ENCODE peak calls at places on chromosomes 7 and 10, in six cellular contexts. V is heart left ventricle; I is GM23248; Z is breast epithelium; X is left ventricle myocardium inferior; F is CD8-positive, alpha-beta memory T cell. Q is an unnamed sample. For H3K4me1, the result is how much of the 10 kb centered on the place peaks cover.

GRCh38 chr7:4726051-4726450 is 44.0 kb downstream of the FOXK1 start:
- DNase-seq in V (no peak), I (peak), Z (no peak), X (no peak), F (no peak), Q (no peak)

GRCh38 chr7:47310020-47310419 is 271.9 kb downstream of the TNS3 start:
- DNase-seq in V (no peak), I (no peak), Z (peak), X (no peak), F (no peak), Q (no peak)

GRCh38 chr7:40721344-40721949 is 586.6 kb downstream of the SUGCT start:
- DNase-seq in V (no peak), I (no peak), Z (no peak), X (no peak), F (no peak), Q (no peak)

GRCh38 chr7:4842302-4843064 is 19.3 kb downstream of the PAPOLB start:
- DNase-seq in V (no peak), I (peak), Z (no peak), X (no peak), F (no peak), Q (no peak)

GRCh38 chr7:23347682-23348180 is 48.6 kb downstream of the MALSU1 start:
- DNase-seq in V (no peak), I (peak), Z (no peak), X (no peak), F (no peak), Q (peak)

GRCh38 chr10:6128591-6129383 is 40.0 kb downstream of the RBM17 start:
- DNase-seq in V (no peak), I (peak), Z (no peak), X (no peak), F (no peak), Q (peak)

GRCh38 chr7:7271094-7271874 is 88.9 kb downstream of the C1GALT1 start:
- DNase-seq in V (no peak), I (no peak), Z (no peak), X (no peak), F (no peak), Q (no peak)

GRCh38 chr7:108455524-108455832 is 758 bp downstream of the NRCAM start:
- DNase-seq in V (peak), I (no peak), Z (no peak), X (no peak), F (no peak), Q (no peak)

GRCh38 chr7:110043514-110043913 is 1047.4 kb upstream of the LRRN3 start:
- DNase-seq in V (no peak), I (no peak), Z (no peak), X (no peak), F (no peak), Q (peak)

GRCh38 chr10:4541292-4541691 is 284.7 kb upstream of the AKR1E2 start:
- DNase-seq in V (no peak), I (peak), Z (peak), X (no peak), F (no peak), Q (peak)

GRCh38 chr7:45147858-45148652 is 9.5 kb upstream of the RAMP3 start:
- DNase-seq in V (no peak), I (no peak), Z (no peak), X (no peak), F (no peak), Q (no peak)

GRCh38 chr7:43758861-43759683 is 592 bp downstream of the BLVRA start:
- DNase-seq in V (peak), I (peak), Z (peak), X (no peak), F (peak), Q (peak)

GRCh38 chr7:220151-220841 is 27.9 kb downstream of the FAM20C start:
- DNase-seq in V (no peak), I (peak), Z (no peak), X (no peak), F (no peak), Q (no peak)
- H3K27ac ChIP-seq in V (no peak), I (no peak), Z (peak), X (peak), F (no peak), Q (no peak)

GRCh38 chr7:84207620-84208019 is 13.0 kb upstream of the SEMA3A start:
- DNase-seq in V (no peak), I (no peak), Z (no peak), X (no peak), F (no peak), Q (no peak)

GRCh38 chr7:84207025-84207424 is 12.4 kb upstream of the SEMA3A start:
- DNase-seq in V (no peak), I (no peak), Z (no peak), X (no peak), F (no peak), Q (no peak)

GRCh38 chr7:84210301-84210700 is 15.7 kb upstream of the SEMA3A start:
- DNase-seq in V (no peak), I (no peak), Z (no peak), X (no peak), F (no peak), Q (no peak)

GRCh38 chr7:84204655-84205054 is 10.1 kb upstream of the SEMA3A start:
- DNase-seq in V (no peak), I (peak), Z (no peak), X (no peak), F (no peak), Q (peak)

GRCh38 chr7:84209006-84209405 is 14.4 kb upstream of the SEMA3A start:
- DNase-seq in V (no peak), I (no peak), Z (no peak), X (no peak), F (no peak), Q (no peak)
- H3K4me1 ChIP-seq in V (under half), I (under half), Z (under half), X (under half), F (under half), Q (under half)

GRCh38 chr10:82148764-82149163 is 273.8 kb downstream of the NRG3 start:
- DNase-seq in V (no peak), I (no peak), Z (no peak), X (no peak), F (no peak), Q (no peak)
- H3K27ac ChIP-seq in V (no peak), I (no peak), Z (no peak), X (no peak), F (no peak), Q (no peak)

GRCh38 chr7:83449781-83450180 is 199.2 kb downstream of the SEMA3E start:
- DNase-seq in V (no peak), I (no peak), Z (no peak), X (no peak), F (no peak), Q (no peak)
- H3K4me1 ChIP-seq in V (under half), I (under half), Z (under half), X (under half), F (under half), Q (under half)

DNA sequence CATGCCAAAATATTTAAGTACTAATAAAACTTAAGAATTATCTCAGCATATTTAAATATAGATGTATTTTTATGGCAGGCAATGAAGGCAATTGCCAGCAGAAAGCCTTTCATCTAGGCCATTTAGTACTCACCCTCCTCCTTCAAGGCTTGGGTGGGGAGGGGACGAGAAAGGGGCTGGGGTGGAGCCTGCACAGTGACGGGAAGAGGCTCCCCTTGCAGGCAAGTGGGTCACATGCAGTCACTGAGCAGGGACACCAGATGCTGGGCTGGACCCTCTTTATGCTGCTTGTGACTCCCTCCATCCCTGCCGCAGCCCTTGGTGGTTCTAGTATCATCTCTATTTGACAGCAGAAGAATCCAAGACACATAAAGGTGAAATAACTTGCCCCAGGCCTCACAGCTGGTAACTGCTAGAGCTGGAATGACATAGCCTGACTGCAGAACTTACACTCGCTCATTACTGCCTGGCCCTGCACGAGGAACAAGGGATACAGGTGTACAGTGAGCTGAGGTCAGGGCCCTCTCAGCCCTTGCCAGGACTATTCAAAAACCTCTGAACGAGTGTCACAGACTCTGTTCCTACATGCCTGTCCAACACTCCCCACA is 449.4 kb upstream of the ZMIZ1 start:
- DNase-seq in V (no peak), I (no peak), Z (no peak), X (no peak), F (no peak), Q (no peak)
- H3K27ac ChIP-seq in V (no peak), I (no peak), Z (no peak), X (no peak), F (no peak), Q (no peak)

DNA sequence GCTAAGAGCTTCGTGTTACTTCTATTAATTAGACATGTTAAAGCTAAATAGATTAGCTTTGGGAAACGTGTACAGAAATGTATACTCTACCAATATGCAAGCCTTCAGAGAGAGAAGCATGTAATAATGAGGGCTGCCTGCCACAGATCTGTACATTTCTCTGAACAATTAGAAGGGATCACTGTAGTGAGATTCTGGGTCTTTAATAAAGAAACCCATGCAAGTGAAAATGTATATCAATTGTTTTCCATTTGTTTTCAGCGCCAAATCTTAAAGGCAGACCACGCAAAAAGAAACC is 149.1 kb downstream of the ARID5B start:
- DNase-seq in V (no peak), I (no peak), Z (no peak), X (no peak), F (no peak), Q (no peak)
- H3K4me1 ChIP-seq in V (half or more), I (half or more), Z (under half), X (half or more), F (half or more), Q (under half)

GRCh38 chr7:103628742-103629141 is 182.7 kb upstream of the SLC26A5 start:
- DNase-seq in V (no peak), I (no peak), Z (no peak), X (no peak), F (no peak), Q (no peak)

GRCh38 chr7:103626776-103627175 is 180.8 kb upstream of the SLC26A5 start:
- DNase-seq in V (no peak), I (peak), Z (no peak), X (no peak), F (no peak), Q (peak)

GRCh38 chr7:103632005-103632639 is 186.1 kb upstream of the SLC26A5 start:
- DNase-seq in V (no peak), I (no peak), Z (no peak), X (no peak), F (no peak), Q (no peak)

GRCh38 chr7:103632972-103633371 is 187.0 kb upstream of the SLC26A5 start:
- DNase-seq in V (no peak), I (peak), Z (no peak), X (no peak), F (no peak), Q (peak)

DNA sequence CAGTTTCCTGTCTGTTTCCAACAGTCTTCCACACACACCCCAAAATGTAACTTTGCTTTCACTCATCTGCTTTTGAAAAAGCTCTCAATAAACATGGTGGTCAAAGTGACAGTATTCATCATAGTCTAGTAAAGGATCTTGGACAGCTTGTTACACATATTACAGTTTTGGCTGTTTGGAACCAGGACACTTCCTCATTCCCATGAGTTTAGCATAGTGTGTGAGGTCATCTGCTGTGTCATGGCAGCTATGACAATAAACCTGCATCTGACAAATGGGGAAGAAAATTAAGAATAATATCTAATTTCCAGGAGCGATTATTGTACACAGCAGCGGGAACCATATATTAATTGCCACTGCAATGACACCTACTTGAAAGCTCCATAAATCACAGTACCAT is 184.3 kb upstream of the SLC26A5 start:
- DNase-seq in V (no peak), I (peak), Z (no peak), X (no peak), F (no peak), Q (peak)
- H3K27ac ChIP-seq in V (no peak), I (no peak), Z (no peak), X (no peak), F (no peak), Q (no peak)

GRCh38 chr10:112565434-112566053 is 118.5 kb downstream of the VTI1A start:
- DNase-seq in V (no peak), I (peak), Z (no peak), X (no peak), F (no peak), Q (peak)

GRCh38 chr10:112570585-112570984 is 123.6 kb downstream of the VTI1A start:
- DNase-seq in V (no peak), I (no peak), Z (no peak), X (no peak), F (no peak), Q (no peak)
- H3K4me1 ChIP-seq in V (under half), I (under half), Z (under half), X (under half), F (under half), Q (under half)

GRCh38 chr10:59242991-59243390 is 66.5 kb downstream of the PHYHIPL start:
- DNase-seq in V (no peak), I (no peak), Z (no peak), X (no peak), F (no peak), Q (no peak)

GRCh38 chr10:59242057-59242456 is 65.6 kb downstream of the PHYHIPL start:
- DNase-seq in V (no peak), I (no peak), Z (no peak), X (no peak), F (no peak), Q (no peak)

GRCh38 chr10:59244871-59245270 is 68.4 kb downstream of the PHYHIPL start:
- DNase-seq in V (no peak), I (no peak), Z (no peak), X (no peak), F (no peak), Q (no peak)

GRCh38 chr10:59243611-59244195 is 67.3 kb downstream of the PHYHIPL start:
- DNase-seq in V (no peak), I (no peak), Z (no peak), X (no peak), F (no peak), Q (no peak)

DNA sequence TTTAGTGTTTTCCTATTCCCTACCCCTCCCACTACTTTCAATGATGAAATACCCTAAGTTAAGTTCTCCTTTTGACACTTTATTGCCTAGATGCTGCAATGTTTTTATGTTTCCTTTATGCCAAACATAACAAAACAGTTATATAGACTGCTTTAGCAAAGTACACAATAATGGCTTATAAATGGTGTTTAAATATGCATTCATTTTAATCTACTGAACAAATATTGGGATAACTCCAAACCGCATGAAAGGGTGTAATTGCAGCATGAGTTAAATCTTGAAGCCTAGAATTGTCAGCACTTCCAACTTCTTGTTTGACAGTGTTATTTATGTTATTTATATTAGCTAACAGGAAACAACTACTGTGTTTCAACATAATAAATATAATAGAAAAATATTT is 69.3 kb downstream of the PHYHIPL start:
- DNase-seq in V (no peak), I (no peak), Z (no peak), X (no peak), F (no peak), Q (no peak)
- H3K27ac ChIP-seq in V (no peak), I (no peak), Z (no peak), X (no peak), F (no peak), Q (no peak)

DNA sequence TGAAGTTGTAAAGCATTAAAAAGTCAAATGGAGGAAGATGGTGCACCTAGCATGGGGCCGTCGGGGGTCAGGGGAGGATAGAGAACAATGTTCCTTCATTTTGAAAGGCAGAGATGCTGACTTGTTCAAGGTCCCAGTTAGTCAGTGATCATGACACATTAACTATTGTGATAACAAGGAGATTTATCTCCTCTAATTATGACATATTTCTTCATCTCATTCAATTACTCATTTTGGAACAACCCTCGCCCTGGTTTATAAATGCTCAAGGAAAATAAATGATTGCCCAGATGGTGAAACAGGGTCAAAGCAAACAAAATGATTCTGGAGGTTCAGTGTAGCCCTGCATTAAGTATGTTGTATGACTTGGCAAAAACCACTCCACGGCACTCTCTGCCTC is 106.2 kb downstream of the ITIH5 start:
- DNase-seq in V (no peak), I (peak), Z (no peak), X (no peak), F (no peak), Q (no peak)
- H3K4me1 ChIP-seq in V (under half), I (under half), Z (under half), X (under half), F (under half), Q (under half)

Q was measured in fibroblast of lung.